ENCODE peak calls at places on chromosome 9, in seven cellular contexts. E is NCI-H1092 treated with DMSO at 0.1 percent for 48 hours; Y is KG1; G is CD8-positive, alpha-beta T cell; Q is stimulated activated naive CD4-positive, alpha-beta T cell; C is stimulated activated CD8-positive, alpha-beta memory T cell treated with anti-CD3 and anti-CD28 coated beads, Interleukin-15, amount 100 ng/mL, for 1 hour; V is CD4-positive, CD25-positive, alpha-beta regulatory T cell. U is an unnamed sample.
A peak's percentile ranks its signal among the peaks of the same experiment; 100 is the strongest.

GRCh38 chr9:111094433-111095421 is 56.5 kb upstream of the LPAR1 start:
- DNase-seq in G (no peak), V (no peak), E (no peak), Y (no peak), C (no peak), Q (no peak), U (no peak)

GRCh38 chr9:68905129-68905528 is 108.8 kb downstream of the PRKACG start:
- DNase-seq in V (peak; percentile 49), E (no peak), Q (no peak), C (no peak), G (no peak), Y (no peak), U (no peak)

GRCh38 chr9:19124430-19124793 is 2.9 kb downstream of the PLIN2 start:
- DNase-seq in V (no peak), E (no peak), Q (no peak), Y (no peak), C (no peak), G (no peak), U (no peak)

GRCh38 chr9:33506626-33507370 is 17.3 kb upstream of the ANKRD18B start:
- DNase-seq in E (no peak), Q (no peak), C (no peak), Y (no peak), G (no peak), V (no peak), U (no peak)

GRCh38 chr9:10371824-10372223 is 241.0 kb downstream of the PTPRD start:
- DNase-seq in C (no peak), Y (no peak), E (no peak), Q (no peak), V (no peak), G (no peak), U (no peak)

GRCh38 chr9:7974335-7975005 is 174.9 kb upstream of the DMAC1 start:
- DNase-seq in G (no peak), E (peak; percentile 39), Y (peak; percentile 22), C (no peak), V (peak; percentile 76), Q (peak; percentile 10), U (peak; percentile 38)

GRCh38 chr9:128885376-128885775 is 3.4 kb downstream of the LRRC8A start:
- DNase-seq in E (no peak), Q (no peak), C (no peak), V (no peak), Y (no peak), G (no peak), U (no peak)

GRCh38 chr9:81686614-81687520 is 2.5 kb downstream of the TLE1 start:
- DNase-seq in Q (no peak), G (no peak), V (peak; percentile 11), C (no peak), E (peak; percentile 79), Y (no peak), U (no peak)

GRCh38 chr9:134294228-134295071 is 31.8 kb upstream of the RXRA start:
- DNase-seq in E (no peak), G (no peak), Y (no peak), C (no peak), Q (no peak), V (no peak), U (no peak)

GRCh38 chr9:120580591-120580896 is 577 bp upstream of the CDK5RAP2 start:
- DNase-seq in C (no peak), G (no peak), Y (no peak), V (no peak), E (no peak), Q (no peak), U (no peak)

GRCh38 chr9:19470567-19470966 is 61.8 kb downstream of the ACER2 start:
- DNase-seq in V (no peak), G (no peak), C (no peak), Q (no peak), Y (no peak), E (no peak), U (no peak)

GRCh38 chr9:77933019-77933418 is 98.6 kb downstream of the GNAQ start:
- DNase-seq in E (no peak), Q (no peak), C (no peak), V (no peak), Y (no peak), G (no peak), U (no peak)

GRCh38 chr9:125142560-125143376 is 560 bp downstream of the SCAI start:
- DNase-seq in G (no peak), V (peak; percentile 49), C (no peak), Q (peak; percentile 7), E (peak; percentile 11), Y (no peak), U (no peak)

GRCh38 chr9:93190656-93191353 is 6.9 kb downstream of the WNK2 start:
- DNase-seq in Y (no peak), Q (no peak), G (no peak), V (no peak), E (no peak), C (no peak), U (no peak)

GRCh38 chr9:80867731-80868130 is 821.6 kb downstream of the TLE1 start:
- DNase-seq in G (no peak), Y (no peak), E (no peak), C (no peak), V (no peak), Q (no peak), U (no peak)

GRCh38 chr9:132268725-132269352 is 85.9 kb downstream of the SETX start:
- DNase-seq in E (peak; percentile 66), G (peak; percentile 53), Y (peak; percentile 30), Q (peak; percentile 27), V (peak; percentile 77), C (peak; percentile 53), U (peak; percentile 64)

GRCh38 chr9:127418037-127418471 is 6.1 kb upstream of the ZNF79 start:
- DNase-seq in G (no peak), Y (no peak), C (peak; percentile 12), Q (peak; percentile 10), V (peak; percentile 50), E (no peak), U (peak; percentile 39)

GRCh38 chr9:2363138-2363745 is 258.3 kb upstream of the VLDLR start:
- DNase-seq in Q (no peak), Y (no peak), C (no peak), V (no peak), E (no peak), G (no peak), U (no peak)

GRCh38 chr9:125161284-125161918 is 18.1 kb upstream of the SCAI start:
- DNase-seq in Q (no peak), Y (no peak), E (no peak), V (no peak), G (no peak), C (no peak), U (no peak)

GRCh38 chr9:116154334-116154975 is 864 bp downstream of the PAPPA start:
- DNase-seq in G (no peak), Q (no peak), V (no peak), E (no peak), Y (no peak), C (no peak), U (no peak)

GRCh38 chr9:14908221-14909206 is 1.7 kb downstream of the FREM1 start:
- DNase-seq in C (no peak), Q (no peak), E (peak; percentile 19), G (no peak), V (no peak), Y (no peak), U (no peak)

GRCh38 chr9:4020747-4021296 is 279.0 kb downstream of the GLIS3 start:
- DNase-seq in G (no peak), V (no peak), C (no peak), Y (no peak), E (no peak), Q (no peak), U (no peak)

GRCh38 chr9:99264070-99264469 is 42.0 kb downstream of the SEC61B start:
- DNase-seq in Y (no peak), E (no peak), C (no peak), G (no peak), Q (no peak), V (peak; percentile 32), U (no peak)

GRCh38 chr9:92133949-92134604 is 18.9 kb upstream of the SPTLC1 start:
- DNase-seq in G (peak; percentile 39), Y (peak; percentile 53), Q (peak; percentile 7), C (peak; percentile 49), V (peak; percentile 71), E (peak; percentile 63), U (peak; percentile 67)

GRCh38 chr9:113803811-113804589 is 72.1 kb upstream of the ZNF618 start:
- DNase-seq in Y (no peak), C (no peak), V (no peak), E (no peak), G (no peak), Q (no peak), U (no peak)

GRCh38 chr9:105129731-105130130 is 114.7 kb upstream of the SLC44A1 start:
- DNase-seq in C (no peak), Q (no peak), E (no peak), G (no peak), V (no peak), Y (no peak), U (no peak)

GRCh38 chr9:2722715-2723114 is 5.4 kb downstream of the KCNV2 start:
- DNase-seq in E (no peak), Q (no peak), C (no peak), Y (no peak), V (peak; percentile 2), G (no peak), U (no peak)

U was measured in CD4-positive, alpha-beta memory T cell.